ENCODE peak calls at places on chromosomes 11 and 22, in four cellular contexts. T is brain microvascular endothelial cell, B is DMS79, P is T1000. L is an unnamed sample.

GRCh38 chr11:115607621-115608191 is 103.5 kb upstream of the CADM1 start:
- DNase-seq in B (no peak), T (no peak), P (no peak), L (no peak)

GRCh38 chr11:2442554-2442953 is 1.8 kb downstream of the TRPM5 start:
- DNase-seq in T (no peak), B (no peak), P (no peak), L (no peak)

GRCh38 chr22:32737811-32738210 is 63.7 kb upstream of the TIMP3 start:
- DNase-seq in B (no peak), T (no peak), P (no peak), L (no peak)

GRCh38 chr11:13287026-13287425 is 9.4 kb downstream of the BMAL1 start:
- DNase-seq in P (no peak), B (no peak), T (no peak), L (no peak)

GRCh38 chr22:36334081-36334831 is 53.5 kb downstream of the MYH9 start:
- DNase-seq in B (no peak), T (no peak), P (no peak), L (no peak)

GRCh38 chr11:61041755-61042518 is 60.4 kb upstream of the CD5 start:
- DNase-seq in B (no peak), P (no peak), T (peak; percentile 5), L (no peak)

GRCh38 chr11:70545626-70545945 is 147.3 kb downstream of the CTTN start:
- DNase-seq in T (no peak), B (no peak), P (no peak), L (no peak)

GRCh38 chr11:17760102-17761029 is 25.8 kb downstream of the KCNC1 start:
- DNase-seq in B (no peak), T (peak; percentile 9), P (no peak), L (no peak)

GRCh38 chr11:44980533-44981427 is 30.1 kb upstream of the TP53I11 start:
- DNase-seq in T (no peak), P (no peak), B (no peak), L (no peak)